ENCODE peak calls at places on chromosomes 4 and X, in eight cellular contexts. U, F, Q, H, K, D, V and Z are unnamed samples.

GRCh38 chr4:2962614-2963184 is 507 bp downstream of the NOP14 start:
- DNase-seq in K (no peak), H (no peak), D (no peak), V (no peak), Q (peak), U (no peak), F (peak), Z (no peak)

GRCh38 chr4:56995525-56995924 is 16.8 kb downstream of the POLR2B start:
- DNase-seq in V (no peak), H (peak), F (no peak), U (no peak), D (no peak), K (no peak), Q (peak), Z (no peak)

GRCh38 chr4:8118531-8118930 is 40.1 kb downstream of the ABLIM2 start:
- DNase-seq in K (no peak), H (no peak), Q (no peak), U (no peak), F (no peak), D (no peak), V (no peak), Z (no peak)

GRCh38 chr4:157664726-157665125 is 444.2 kb downstream of the GRIA2 start:
- DNase-seq in D (peak), K (no peak), Q (no peak), F (no peak), V (no peak), U (no peak), H (no peak), Z (no peak)

GRCh38 chrX:23317799-23318724 is 16.6 kb upstream of the PTCHD1 start:
- DNase-seq in H (no peak), V (no peak), Q (no peak), F (peak), K (no peak), U (no peak), D (no peak), Z (peak)

GRCh38 chr4:175422331-175422730 is 389.7 kb downstream of the GPM6A start:
- DNase-seq in D (no peak), Q (no peak), F (no peak), H (no peak), U (no peak), K (peak), V (no peak), Z (no peak)

GRCh38 chr4:7134737-7135388 is 57.5 kb upstream of the SORCS2 start:
- DNase-seq in H (no peak), K (peak), V (no peak), F (no peak), Q (peak), D (no peak), U (peak), Z (no peak)

GRCh38 chrX:56802921-56803848 is 74.1 kb downstream of the NBDY start:
- DNase-seq in F (peak), K (no peak), V (peak), D (peak), H (peak), Q (peak), U (no peak), Z (peak)

GRCh38 chr4:21470531-21470930 is 478.0 kb downstream of the KCNIP4 start:
- DNase-seq in K (no peak), V (no peak), F (no peak), D (peak), U (peak), Q (peak), H (no peak), Z (no peak)

GRCh38 chr4:48905363-48906015 is 1.1 kb downstream of the OCIAD2 start:
- DNase-seq in K (no peak), H (no peak), D (peak), F (no peak), U (no peak), V (no peak), Q (no peak), Z (no peak)

GRCh38 chr4:174173360-174173759 is 110.1 kb downstream of the FBXO8 start:
- DNase-seq in H (no peak), D (no peak), U (no peak), V (no peak), F (no peak), Q (no peak), K (no peak), Z (no peak)

GRCh38 chr4:165580379-165580905 is 201.6 kb downstream of the CPE start:
- DNase-seq in K (peak), U (peak), V (no peak), F (no peak), D (peak), H (no peak), Q (peak), Z (no peak)

GRCh38 chr4:38015886-38016515 is 55.8 kb downstream of the PTTG2 start:
- DNase-seq in K (peak), H (no peak), Q (no peak), D (no peak), U (no peak), F (no peak), V (no peak), Z (no peak)

GRCh38 chr4:121597346-121597934 is 99.3 kb downstream of the ANXA5 start:
- DNase-seq in H (no peak), F (no peak), Q (no peak), V (no peak), U (no peak), K (no peak), D (peak), Z (no peak)

GRCh38 chr4:75179510-75179909 is 246.6 kb downstream of the PARM1 start:
- DNase-seq in H (no peak), K (no peak), F (no peak), Q (no peak), D (no peak), U (no peak), V (no peak), Z (no peak)

GRCh38 chr4:112098841-112099240 is 46.4 kb upstream of the FAM241A start:
- DNase-seq in D (no peak), V (no peak), Q (no peak), F (no peak), H (no peak), K (no peak), U (no peak), Z (no peak)

GRCh38 chrX:10326578-10326977 is 169.8 kb downstream of the CLCN4 start:
- DNase-seq in U (peak), H (no peak), K (no peak), V (no peak), F (no peak), D (no peak), Q (peak), Z (no peak)

GRCh38 chr4:176883681-176884418 is 91.1 kb upstream of the VEGFC start:
- DNase-seq in K (peak), D (peak), Q (no peak), U (peak), H (no peak), V (no peak), F (no peak), Z (no peak)

GRCh38 chrX:75086731-75087195 is 69.3 kb downstream of the ABCB7 start:
- DNase-seq in K (no peak), D (no peak), H (no peak), U (no peak), V (no peak), F (no peak), Q (no peak), Z (no peak)

GRCh38 chrX:147476008-147476407 is 435.7 kb upstream of the FMR1 start:
- DNase-seq in H (no peak), V (no peak), U (no peak), K (no peak), F (peak), Q (peak), D (peak), Z (no peak)

GRCh38 chrX:9310596-9310995 is 154.3 kb upstream of the TBL1X start:
- DNase-seq in Q (no peak), U (no peak), K (no peak), V (no peak), D (no peak), H (no peak), F (no peak), Z (no peak)

GRCh38 chr4:48064349-48064748 is 47.8 kb downstream of the NIPAL1 start:
- DNase-seq in Q (no peak), H (no peak), V (no peak), K (no peak), D (no peak), U (no peak), F (no peak), Z (no peak)

GRCh38 chrX:68121835-68122234 is 311.5 kb downstream of the OPHN1 start:
- DNase-seq in K (no peak), Q (no peak), D (no peak), V (no peak), F (no peak), U (no peak), H (no peak), Z (no peak)

GRCh38 chrX:134374294-134374693 is 85.7 kb upstream of the HPRT1 start:
- DNase-seq in D (peak), Q (no peak), V (no peak), U (no peak), F (no peak), H (no peak), K (no peak), Z (no peak)

GRCh38 chr4:166502660-166503059 is 629.6 kb downstream of the TLL1 start:
- DNase-seq in F (no peak), H (no peak), V (no peak), U (no peak), Q (no peak), D (no peak), K (no peak), Z (no peak)

GRCh38 chr4:164097119-164097518 is 602.6 kb downstream of the TMA16 start:
- DNase-seq in F (no peak), H (no peak), V (no peak), U (no peak), Q (no peak), D (no peak), K (no peak), Z (no peak)

GRCh38 chr4:147640331-147640730 is 23.1 kb downstream of the TMEM184C start:
- DNase-seq in Q (no peak), F (no peak), K (peak), U (peak), D (no peak), V (no peak), H (no peak), Z (no peak)

GRCh38 chr4:155974476-155974749 is 20.7 kb upstream of the CTSO start:
- DNase-seq in D (no peak), K (no peak), Q (no peak), F (no peak), H (no peak), V (no peak), U (no peak), Z (no peak)

GRCh38 chr4:48360966-48361470 is 19.7 kb downstream of the SLAIN2 start:
- DNase-seq in Q (no peak), U (peak), F (no peak), D (no peak), V (no peak), H (no peak), K (no peak), Z (no peak)

GRCh38 chr4:8655411-8656184 is 63.0 kb downstream of the CPZ start:
- DNase-seq in U (no peak), F (no peak), Q (no peak), V (no peak), H (peak), K (no peak), D (no peak), Z (no peak)

GRCh38 chr4:183300070-183300469 is 20.0 kb downstream of the CLDN22 start:
- DNase-seq in U (no peak), V (no peak), Q (no peak), F (no peak), K (no peak), D (peak), H (no peak), Z (no peak)

GRCh38 chr4:44535981-44536380 is 87.4 kb upstream of the KCTD8 start:
- DNase-seq in V (no peak), H (no peak), U (no peak), D (peak), F (no peak), Q (no peak), K (no peak), Z (no peak)

GRCh38 chrX:72269671-72270251 is 7.3 kb downstream of the RPS4X start:
- DNase-seq in H (no peak), D (peak), Q (peak), F (no peak), K (no peak), U (peak), V (no peak), Z (no peak)

GRCh38 chr4:36273276-36273675 is 8.1 kb upstream of the DTHD1 start:
- DNase-seq in V (no peak), H (no peak), K (no peak), F (no peak), U (no peak), Q (no peak), D (peak), Z (no peak)

GRCh38 chr4:92163348-92163747 is 140.4 kb upstream of the GRID2 start:
- DNase-seq in D (peak), K (no peak), Q (no peak), H (no peak), V (no peak), U (no peak), F (no peak), Z (no peak)

GRCh38 chr4:177853198-177853597 is 411.0 kb upstream of the AGA start:
- DNase-seq in H (no peak), Q (no peak), F (no peak), K (no peak), D (no peak), V (no peak), U (no peak), Z (no peak)

DNA sequence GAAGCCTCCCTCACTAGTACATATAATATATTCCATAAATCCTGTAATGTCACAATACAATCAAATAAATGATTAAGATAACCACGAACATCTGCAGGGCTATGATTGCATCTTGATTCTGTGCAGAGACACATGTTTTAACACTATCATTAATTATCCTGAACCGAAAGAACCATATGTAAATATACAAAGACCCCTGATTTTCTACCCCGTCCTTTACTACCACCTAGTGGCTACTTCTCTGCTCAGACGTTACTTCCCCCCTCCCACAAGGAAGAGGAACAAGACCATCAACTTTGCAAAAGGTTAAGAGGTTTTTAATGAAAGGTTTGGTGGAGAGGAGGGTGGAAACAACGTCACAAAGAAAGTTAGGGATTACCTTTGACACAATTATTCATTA is 134.0 kb downstream of the COL4A6 start:
- DNase-seq in K (no peak), H (no peak), U (no peak), D (peak), V (no peak), Q (no peak), F (no peak), Z (no peak)
- TF ChIP-seq CTCF in K (no peak), H (peak), U (peak), D (peak), V (no peak), Q (peak), F (no peak), Z (peak)

GRCh38 chr4:128528177-128528576 is 240.6 kb upstream of the PGRMC2 start:
- DNase-seq in K (no peak), D (no peak), Q (no peak), U (no peak), F (no peak), H (no peak), V (no peak), Z (no peak)
- TF ChIP-seq CTCF in K (no peak), D (no peak), Q (no peak), U (no peak), F (no peak), H (no peak), V (no peak), Z (no peak)

GRCh38 chr4:141347738-141348524 is 127.2 kb downstream of the ZNF330 start:
- DNase-seq in D (peak), U (no peak), Q (no peak), V (no peak), H (no peak), K (no peak), F (no peak), Z (no peak)

GRCh38 chr4:141348589-141348988 is 127.9 kb downstream of the ZNF330 start:
- DNase-seq in Q (no peak), D (no peak), U (no peak), V (no peak), K (no peak), H (no peak), F (no peak), Z (no peak)

GRCh38 chr4:141350122-141350904 is 129.6 kb downstream of the ZNF330 start:
- DNase-seq in Q (no peak), K (peak), H (no peak), V (no peak), D (peak), F (no peak), U (peak), Z (no peak)

GRCh38 chr4:141340458-141340857 is 119.8 kb downstream of the ZNF330 start:
- DNase-seq in Q (no peak), D (no peak), F (no peak), V (no peak), K (no peak), U (no peak), H (no peak), Z (no peak)

DNA sequence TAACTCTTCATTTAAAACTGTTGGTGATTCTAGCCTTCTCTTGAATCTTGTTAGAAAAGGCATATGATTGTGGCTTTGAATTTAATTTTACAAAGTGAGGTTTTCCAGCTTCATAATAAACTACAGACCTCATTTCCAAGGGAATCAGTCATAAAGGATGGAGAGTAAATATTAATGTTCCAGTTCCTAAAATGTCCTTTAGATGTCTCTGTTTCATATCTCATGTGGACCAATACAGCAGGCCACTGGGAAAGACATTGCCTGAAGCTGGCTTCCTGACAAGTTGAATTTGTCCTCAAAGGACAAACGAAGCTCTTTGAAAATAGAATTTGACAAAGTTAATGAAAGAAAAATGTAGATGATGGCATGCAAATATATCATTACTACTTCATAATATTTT is 125.4 kb downstream of the ZNF330 start:
- DNase-seq in K (no peak), U (peak), H (no peak), D (peak), V (no peak), F (no peak), Q (no peak), Z (no peak)
- TF ChIP-seq CTCF in K (peak), U (peak), H (peak), D (peak), V (no peak), F (peak), Q (peak), Z (peak)

GRCh38 chr4:39467470-39467869 is 8.6 kb downstream of the LIAS start:
- DNase-seq in D (no peak), Q (no peak), F (no peak), U (no peak), V (no peak), H (no peak), K (no peak), Z (no peak)

GRCh38 chr4:39470402-39470801 is 11.5 kb downstream of the LIAS start:
- DNase-seq in Q (no peak), V (no peak), D (no peak), H (no peak), U (no peak), K (no peak), F (no peak), Z (no peak)

GRCh38 chr4:39469429-39470077 is 10.7 kb downstream of the LIAS start:
- DNase-seq in D (peak), V (no peak), U (peak), F (peak), H (no peak), K (peak), Q (peak), Z (peak)

GRCh38 chr4:39466747-39467146 is 7.9 kb downstream of the LIAS start:
- DNase-seq in K (no peak), V (no peak), D (peak), H (no peak), F (no peak), Q (no peak), U (no peak), Z (no peak)

GRCh38 chr4:39464886-39465501 is 6.1 kb downstream of the LIAS start:
- DNase-seq in F (no peak), V (no peak), U (peak), D (peak), K (peak), H (no peak), Q (no peak), Z (no peak)
- TF ChIP-seq CTCF in F (no peak), V (no peak), U (no peak), D (no peak), K (no peak), H (no peak), Q (no peak), Z (no peak)

GRCh38 chrX:53246231-53246630 is 21.2 kb upstream of the KDM5C start:
- DNase-seq in V (no peak), K (no peak), F (no peak), U (no peak), H (no peak), Q (no peak), D (no peak), Z (no peak)

GRCh38 chrX:53242310-53242709 is 17.3 kb upstream of the KDM5C start:
- DNase-seq in V (no peak), D (no peak), K (no peak), F (no peak), U (no peak), H (no peak), Q (no peak), Z (no peak)

GRCh38 chrX:53247928-53248327 is 22.9 kb upstream of the KDM5C start:
- DNase-seq in U (no peak), F (no peak), Q (no peak), H (no peak), K (no peak), V (no peak), D (peak), Z (no peak)

GRCh38 chrX:53241558-53241957 is 16.6 kb upstream of the KDM5C start:
- DNase-seq in D (no peak), U (no peak), H (no peak), F (no peak), V (no peak), Q (no peak), K (no peak), Z (no peak)

DNA sequence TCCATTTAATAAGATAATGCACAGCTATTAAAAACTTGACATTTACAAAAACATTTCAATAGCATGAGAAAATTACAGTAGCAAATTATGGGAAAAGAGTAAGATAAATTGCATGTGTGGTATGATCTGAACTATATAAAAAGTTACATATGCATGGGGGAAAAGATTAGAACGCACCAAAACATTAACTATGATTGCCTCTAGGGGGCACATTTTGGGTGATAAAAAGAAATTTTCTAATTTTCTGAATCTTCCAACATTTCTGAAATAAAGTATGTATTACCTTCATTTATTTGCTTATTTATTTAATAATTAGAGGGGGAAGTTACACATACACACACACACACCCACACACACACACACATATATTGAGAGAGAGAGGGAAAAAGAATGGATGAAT is 19.6 kb upstream of the KDM5C start:
- DNase-seq in D (no peak), U (no peak), K (no peak), Q (no peak), H (no peak), F (no peak), V (no peak), Z (no peak)
- TF ChIP-seq CTCF in D (no peak), U (peak), K (no peak), Q (no peak), H (peak), F (peak), V (peak), Z (peak)